ENCODE peak calls at places on chromosomes 5 and 9, in nine cellular contexts. One of them, this sample, is unnamed. For H3K4me1, the result is how much of the 10 kb centered on the place peaks cover.

GRCh38 chr5:96714951-96715451 is 52.8 kb downstream of the CAST start:
- DNase-seq in PC-9: peak
- DNase-seq in MM.1S: no peak
- DNase-seq in neural progenitor cell: peak
- DNase-seq in fibroblast of lung: peak
- DNase-seq in HCT116: peak
- DNase-seq in GM23338: peak
- DNase-seq in K562: peak
- DNase-seq in hepatocyte: peak
- DNase-seq in this sample: no peak

GRCh38 chr5:96924016-96924443 is 11.8 kb upstream of the LNPEP start:
- DNase-seq in MM.1S: no peak
- DNase-seq in hepatocyte: peak
- DNase-seq in neural progenitor cell: no peak
- DNase-seq in fibroblast of lung: no peak
- DNase-seq in K562: no peak
- DNase-seq in PC-9: no peak
- DNase-seq in GM23338: no peak
- DNase-seq in HCT116: no peak
- DNase-seq in this sample: no peak

GRCh38 chr9:32490601-32491000 is 35.4 kb downstream of the RIGI start:
- DNase-seq in HCT116: no peak
- DNase-seq in GM23338: peak
- DNase-seq in PC-9: no peak
- DNase-seq in hepatocyte: no peak
- DNase-seq in K562: no peak
- DNase-seq in fibroblast of lung: no peak
- DNase-seq in MM.1S: no peak
- DNase-seq in neural progenitor cell: peak
- DNase-seq in this sample: peak

GRCh38 chr5:6576861-6577501 is 55.9 kb downstream of the NSUN2 start:
- DNase-seq in hepatocyte: peak
- DNase-seq in PC-9: peak
- DNase-seq in fibroblast of lung: peak
- DNase-seq in MM.1S: peak
- DNase-seq in K562: peak
- DNase-seq in HCT116: peak
- DNase-seq in neural progenitor cell: peak
- DNase-seq in GM23338: peak
- DNase-seq in this sample: peak

GRCh38 chr5:175246242-175246891 is 197.6 kb downstream of the DRD1 start:
- DNase-seq in hepatocyte: peak
- DNase-seq in K562: no peak
- DNase-seq in neural progenitor cell: no peak
- DNase-seq in fibroblast of lung: peak
- DNase-seq in PC-9: no peak
- DNase-seq in GM23338: no peak
- DNase-seq in HCT116: peak
- DNase-seq in MM.1S: no peak
- DNase-seq in this sample: no peak

GRCh38 chr5:35263266-35263665 is 33.0 kb upstream of the PRLR start:
- DNase-seq in hepatocyte: no peak
- DNase-seq in fibroblast of lung: no peak
- DNase-seq in GM23338: no peak
- DNase-seq in MM.1S: no peak
- DNase-seq in PC-9: no peak
- DNase-seq in neural progenitor cell: no peak
- DNase-seq in HCT116: no peak
- DNase-seq in K562: no peak
- DNase-seq in this sample: no peak

GRCh38 chr9:113464672-113465271 is 1.2 kb downstream of the RGS3 start:
- DNase-seq in hepatocyte: no peak
- DNase-seq in HCT116: no peak
- DNase-seq in GM23338: no peak
- DNase-seq in fibroblast of lung: no peak
- DNase-seq in neural progenitor cell: no peak
- DNase-seq in MM.1S: no peak
- DNase-seq in PC-9: no peak
- DNase-seq in K562: no peak
- DNase-seq in this sample: no peak

GRCh38 chr5:59795141-59795540 is 98.4 kb downstream of the PDE4D start:
- DNase-seq in neural progenitor cell: no peak
- DNase-seq in PC-9: no peak
- DNase-seq in K562: no peak
- DNase-seq in fibroblast of lung: no peak
- DNase-seq in HCT116: no peak
- DNase-seq in GM23338: no peak
- DNase-seq in MM.1S: no peak
- DNase-seq in hepatocyte: no peak
- DNase-seq in this sample: no peak

GRCh38 chr5:180135128-180135955 is 63.8 kb upstream of the RNF130 start:
- DNase-seq in GM23338: no peak
- DNase-seq in neural progenitor cell: no peak
- DNase-seq in MM.1S: no peak
- DNase-seq in K562: no peak
- DNase-seq in hepatocyte: no peak
- DNase-seq in PC-9: peak
- DNase-seq in fibroblast of lung: peak
- DNase-seq in HCT116: peak
- DNase-seq in this sample: peak

GRCh38 chr9:20740304-20740703 is 56.2 kb downstream of the FOCAD start:
- DNase-seq in hepatocyte: no peak
- DNase-seq in K562: no peak
- DNase-seq in MM.1S: no peak
- DNase-seq in HCT116: no peak
- DNase-seq in GM23338: no peak
- DNase-seq in PC-9: no peak
- DNase-seq in neural progenitor cell: no peak
- DNase-seq in fibroblast of lung: no peak
- DNase-seq in this sample: no peak

GRCh38 chr9:4983541-4984165 is 1.4 kb upstream of the JAK2 start:
- DNase-seq in hepatocyte: no peak
- DNase-seq in MM.1S: no peak
- DNase-seq in GM23338: peak
- DNase-seq in K562: no peak
- DNase-seq in HCT116: no peak
- DNase-seq in PC-9: no peak
- DNase-seq in fibroblast of lung: no peak
- DNase-seq in neural progenitor cell: no peak
- DNase-seq in this sample: no peak

GRCh38 chr5:129904667-129905466 is 602 bp downstream of the CHSY3 start:
- DNase-seq in neural progenitor cell: peak
- DNase-seq in K562: no peak
- DNase-seq in GM23338: peak
- DNase-seq in PC-9: peak
- DNase-seq in HCT116: no peak
- DNase-seq in hepatocyte: peak
- DNase-seq in fibroblast of lung: peak
- DNase-seq in MM.1S: no peak
- DNase-seq in this sample: no peak

DNA sequence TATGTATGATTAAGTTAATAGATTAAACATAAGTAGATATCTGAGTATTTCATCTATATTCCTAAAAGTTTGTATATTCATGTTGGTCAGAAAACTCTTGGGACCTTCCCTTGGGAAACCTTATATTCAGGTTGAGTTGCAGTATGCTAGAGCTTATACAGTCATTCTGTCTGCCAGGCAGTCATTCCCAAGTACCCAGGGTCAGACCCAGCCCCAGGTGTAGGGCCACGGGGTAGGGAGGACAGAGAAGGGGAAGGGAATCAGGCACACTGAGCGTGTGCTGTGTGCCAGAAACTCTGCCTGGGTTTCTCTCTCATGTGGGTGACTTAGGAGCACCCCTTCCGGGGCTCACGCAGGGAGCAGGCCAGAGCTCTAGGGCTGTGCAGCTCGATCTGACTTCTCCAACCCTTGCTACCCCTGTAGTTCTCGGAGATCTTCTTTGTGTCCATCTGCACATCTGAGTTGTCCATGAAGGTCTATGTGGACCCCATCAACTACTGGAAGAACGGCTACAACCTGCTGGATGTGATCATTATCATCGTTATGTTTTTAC is 28.2 kb downstream of the CATSPER3 start:
- DNase-seq in K562: no peak
- DNase-seq in neural progenitor cell: no peak
- DNase-seq in hepatocyte: no peak
- DNase-seq in fibroblast of lung: no peak
- DNase-seq in HCT116: no peak
- DNase-seq in PC-9: no peak
- DNase-seq in MM.1S: no peak
- DNase-seq in GM23338: no peak
- DNase-seq in this sample: no peak
- TF ChIP-seq EZH2 in K562: no peak
- TF ChIP-seq EZH2 in neural progenitor cell: no peak
- TF ChIP-seq EZH2 in hepatocyte: no peak
- TF ChIP-seq EZH2 in fibroblast of lung: no peak
- TF ChIP-seq EZH2 in HCT116: no peak
- TF ChIP-seq EZH2 in PC-9: no peak
- TF ChIP-seq EZH2 in MM.1S: no peak
- TF ChIP-seq EZH2 in GM23338: no peak
- TF ChIP-seq EZH2 in this sample: no peak

DNA sequence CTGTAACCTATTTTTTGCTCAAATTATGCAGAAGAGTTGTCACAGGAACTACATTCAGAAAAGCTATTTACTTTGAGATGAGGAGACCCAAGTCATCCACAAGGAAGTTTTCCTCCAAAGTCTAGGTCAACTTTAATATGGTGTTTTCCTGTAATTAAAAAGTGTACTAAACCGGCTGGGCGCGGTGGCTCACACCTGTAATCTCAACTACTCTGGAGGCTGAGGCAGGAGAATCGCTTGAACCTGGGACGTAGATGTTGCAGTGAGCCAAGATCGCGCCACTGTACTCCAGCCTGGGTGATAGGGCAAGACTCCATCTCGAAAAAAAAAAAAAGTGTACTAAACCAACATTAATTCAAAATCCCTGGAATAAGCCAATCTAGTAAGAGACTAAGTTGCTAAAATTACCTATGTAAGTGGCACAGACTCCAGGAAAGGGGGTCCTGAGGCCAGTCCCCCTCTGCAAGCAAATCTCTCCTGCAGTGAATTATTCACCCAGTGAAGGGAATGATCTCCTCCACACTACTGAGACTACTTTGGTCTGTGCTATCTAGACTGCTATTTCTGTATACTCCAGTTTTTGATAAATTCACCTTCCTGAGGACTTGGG is 38.9 kb downstream of the FNBP1 start:
- DNase-seq in hepatocyte: no peak
- DNase-seq in neural progenitor cell: no peak
- DNase-seq in K562: no peak
- DNase-seq in fibroblast of lung: no peak
- DNase-seq in MM.1S: no peak
- DNase-seq in PC-9: no peak
- DNase-seq in HCT116: no peak
- DNase-seq in GM23338: no peak
- DNase-seq in this sample: no peak
- H3K4me1 ChIP-seq in hepatocyte: under half
- H3K4me1 ChIP-seq in neural progenitor cell: under half
- H3K4me1 ChIP-seq in K562: under half
- H3K4me1 ChIP-seq in fibroblast of lung: under half
- H3K4me1 ChIP-seq in MM.1S: under half
- H3K4me1 ChIP-seq in PC-9: under half
- H3K4me1 ChIP-seq in HCT116: under half
- H3K4me1 ChIP-seq in GM23338: under half
- H3K4me1 ChIP-seq in this sample: under half

DNA sequence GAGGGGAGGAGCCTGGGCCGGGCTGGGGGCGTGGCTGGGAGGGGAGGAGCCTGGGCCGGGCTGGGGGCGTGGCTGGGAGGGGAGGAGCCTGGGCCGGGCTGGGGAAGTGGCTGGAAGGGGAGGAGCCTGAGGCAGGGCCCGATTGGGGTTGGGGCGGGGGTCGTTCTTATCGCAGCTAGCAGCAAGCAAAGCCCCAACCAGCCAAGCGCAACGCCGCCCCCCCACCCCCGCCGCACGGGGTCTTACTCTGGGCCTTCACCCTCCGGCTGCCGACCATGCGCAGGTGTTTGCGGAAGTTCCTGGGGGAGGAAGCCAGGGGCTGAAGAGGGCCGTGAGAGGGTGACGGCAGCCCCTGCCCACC is 5.0 kb downstream of the NSMF start:
- DNase-seq in MM.1S: peak
- DNase-seq in hepatocyte: no peak
- DNase-seq in fibroblast of lung: no peak
- DNase-seq in PC-9: no peak
- DNase-seq in K562: peak
- DNase-seq in GM23338: peak
- DNase-seq in HCT116: no peak
- DNase-seq in neural progenitor cell: peak
- DNase-seq in this sample: no peak
- H3K4me3 ChIP-seq in MM.1S: peak
- H3K4me3 ChIP-seq in hepatocyte: no peak
- H3K4me3 ChIP-seq in fibroblast of lung: no peak
- H3K4me3 ChIP-seq in PC-9: no peak
- H3K4me3 ChIP-seq in K562: peak
- H3K4me3 ChIP-seq in GM23338: peak
- H3K4me3 ChIP-seq in HCT116: no peak
- H3K4me3 ChIP-seq in neural progenitor cell: peak
- H3K4me3 ChIP-seq in this sample: no peak

GRCh38 chr5:132528866-132529634 is 14.3 kb downstream of the IL5 start:
- DNase-seq in HCT116: no peak
- DNase-seq in fibroblast of lung: no peak
- DNase-seq in GM23338: no peak
- DNase-seq in K562: no peak
- DNase-seq in PC-9: no peak
- DNase-seq in hepatocyte: no peak
- DNase-seq in neural progenitor cell: no peak
- DNase-seq in MM.1S: no peak
- DNase-seq in this sample: no peak

GRCh38 chr5:132526290-132526973 is 16.9 kb downstream of the IL5 start:
- DNase-seq in neural progenitor cell: peak
- DNase-seq in PC-9: peak
- DNase-seq in GM23338: peak
- DNase-seq in hepatocyte: peak
- DNase-seq in K562: peak
- DNase-seq in HCT116: peak
- DNase-seq in fibroblast of lung: peak
- DNase-seq in MM.1S: peak
- DNase-seq in this sample: peak

GRCh38 chr5:132530946-132531345 is 12.4 kb downstream of the IL5 start:
- DNase-seq in HCT116: no peak
- DNase-seq in MM.1S: no peak
- DNase-seq in fibroblast of lung: no peak
- DNase-seq in PC-9: no peak
- DNase-seq in hepatocyte: no peak
- DNase-seq in neural progenitor cell: no peak
- DNase-seq in GM23338: no peak
- DNase-seq in K562: no peak
- DNase-seq in this sample: no peak

GRCh38 chr5:132526974-132527564 is 16.3 kb downstream of the IL5 start:
- DNase-seq in neural progenitor cell: no peak
- DNase-seq in HCT116: no peak
- DNase-seq in PC-9: no peak
- DNase-seq in MM.1S: no peak
- DNase-seq in hepatocyte: no peak
- DNase-seq in fibroblast of lung: no peak
- DNase-seq in GM23338: no peak
- DNase-seq in K562: peak
- DNase-seq in this sample: no peak

DNA sequence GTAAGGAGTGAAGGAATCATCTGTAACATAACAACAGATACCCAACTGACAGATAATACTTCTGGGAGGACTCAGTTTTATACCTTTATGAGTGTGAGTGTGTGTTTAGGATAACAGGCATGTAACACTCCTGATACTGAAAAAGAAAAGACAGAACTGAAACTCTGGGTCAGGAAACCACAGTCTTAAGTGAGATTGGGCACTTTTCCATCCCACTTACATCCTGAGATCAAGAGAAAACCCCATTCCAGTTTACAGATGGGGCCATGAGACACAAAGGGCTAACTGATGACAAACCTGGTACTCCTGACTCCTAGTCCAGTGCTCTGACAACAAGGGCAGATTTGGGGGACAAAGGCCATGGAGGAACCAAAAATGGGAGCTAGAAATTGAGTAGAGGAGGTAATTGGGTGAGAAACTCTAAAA is 18.0 kb downstream of the IL5 start:
- DNase-seq in HCT116: no peak
- DNase-seq in K562: no peak
- DNase-seq in PC-9: no peak
- DNase-seq in hepatocyte: no peak
- DNase-seq in GM23338: no peak
- DNase-seq in neural progenitor cell: no peak
- DNase-seq in fibroblast of lung: no peak
- DNase-seq in MM.1S: peak
- DNase-seq in this sample: no peak
- TF ChIP-seq EZH2 in HCT116: no peak
- TF ChIP-seq EZH2 in K562: no peak
- TF ChIP-seq EZH2 in PC-9: no peak
- TF ChIP-seq EZH2 in hepatocyte: no peak
- TF ChIP-seq EZH2 in GM23338: no peak
- TF ChIP-seq EZH2 in neural progenitor cell: no peak
- TF ChIP-seq EZH2 in fibroblast of lung: no peak
- TF ChIP-seq EZH2 in MM.1S: no peak
- TF ChIP-seq EZH2 in this sample: no peak

This sample was measured in A673.